ENCODE peak calls at places on chromosomes 7 and 10, in four cellular contexts. O is CD8-positive, alpha-beta memory T cell; V is activated CD8-positive, alpha-beta memory T cell treated with anti-CD3 and anti-CD28 coated beads for 24 hours; G is G401. K is an unnamed sample.

GRCh38 chr7:28062197-28062988 is 118.2 kb downstream of the JAZF1 start:
- DNase-seq in O (peak; percentile 1), V (peak; percentile 75), G (peak; percentile 81), K (no peak)

GRCh38 chr10:28091913-28092312 is 93.0 kb upstream of the ODAD2 start:
- DNase-seq in G (no peak), V (no peak), O (no peak), K (no peak)

GRCh38 chr10:126842836-126843235 is 62.4 kb upstream of the DOCK1 start:
- DNase-seq in O (no peak), G (no peak), V (no peak), K (no peak)

GRCh38 chr7:116322541-116322940 is 112.2 kb downstream of the TES start:
- DNase-seq in O (no peak), V (no peak), G (no peak), K (no peak)

GRCh38 chr7:46764100-46764941 is 817.6 kb downstream of the TNS3 start:
- DNase-seq in V (no peak), O (no peak), G (no peak), K (no peak)

GRCh38 chr10:123519861-123520260 is 146.3 kb upstream of the GPR26 start:
- DNase-seq in V (peak; percentile 30), G (no peak), O (no peak), K (peak; percentile 47)

GRCh38 chr7:155831807-155832524 is 19.7 kb upstream of the SHH start:
- DNase-seq in V (no peak), O (no peak), G (no peak), K (no peak)

GRCh38 chr10:62613429-62613828 is 191.1 kb upstream of the ADO start:
- DNase-seq in V (no peak), G (no peak), O (no peak), K (no peak)

GRCh38 chr10:42953684-42954674 is 122.9 kb upstream of the RET start:
- DNase-seq in O (no peak), G (no peak), V (peak; percentile 35), K (peak; percentile 67)

GRCh38 chr7:8192897-8193296 is 69.1 kb downstream of the ICA1 start:
- DNase-seq in V (no peak), O (no peak), G (no peak), K (no peak)

GRCh38 chr7:91046322-91047088 is 217.7 kb upstream of the FZD1 start:
- DNase-seq in V (no peak), O (no peak), G (no peak), K (no peak)